ENCODE peak calls at places on chromosomes 11 and 22, in six cellular contexts. V, G, Z, X, L and I are unnamed samples.

GRCh38 chr11:75583710-75584658 is 21.9 kb downstream of the SERPINH1 start:
- DNase-seq in V (peak; percentile 86), G (no peak), Z (peak; percentile 68), X (peak; percentile 59), L (peak; percentile 70), I (no peak)

GRCh38 chr22:34696557-34696956 is 369.4 kb upstream of the ISX start:
- DNase-seq in V (no peak), G (no peak), Z (no peak), X (no peak), L (peak; percentile 17), I (no peak)

GRCh38 chr22:29695129-29695926 is 24.5 kb upstream of the CABP7 start:
- DNase-seq in V (no peak), G (no peak), Z (peak; percentile 73), X (no peak), L (no peak), I (no peak)

GRCh38 chr11:124199702-124200101 is 16.6 kb downstream of the OR10D3 start:
- DNase-seq in V (no peak), G (no peak), Z (no peak), X (no peak), L (no peak), I (no peak)

GRCh38 chr22:38016182-38017078 is 32.1 kb upstream of the SOX10 start:
- DNase-seq in V (no peak), G (no peak), Z (peak; percentile 95), X (no peak), L (no peak), I (no peak)

GRCh38 chr11:20088368-20089260 is 71.7 kb downstream of the DBX1 start:
- DNase-seq in V (no peak), G (no peak), Z (no peak), X (no peak), L (no peak), I (no peak)

GRCh38 chr11:15157181-15157580 is 42.5 kb downstream of the INSC start:
- DNase-seq in V (no peak), G (no peak), Z (no peak), X (no peak), L (no peak), I (no peak)

GRCh38 chr11:65569164-65569972 is 909 bp upstream of the ZNRD2 start:
- DNase-seq in V (no peak), G (no peak), Z (no peak), X (no peak), L (no peak), I (no peak)

GRCh38 chr11:44912270-44912987 is 38.3 kb downstream of the TP53I11 start:
- DNase-seq in V (no peak), G (no peak), Z (no peak), X (no peak), L (peak; percentile 57), I (no peak)

GRCh38 chr11:298406-299065 is 790 bp downstream of the IFITM5 start:
- DNase-seq in V (peak; percentile 42), G (no peak), Z (no peak), X (no peak), L (no peak), I (no peak)

GRCh38 chr11:87437844-87438223 is 400.1 kb downstream of the TMEM135 start:
- DNase-seq in V (no peak), G (no peak), Z (no peak), X (no peak), L (no peak), I (no peak)

GRCh38 chr22:25488244-25489020 is 76.0 kb upstream of the GRK3 start:
- DNase-seq in V (peak; percentile 79), G (peak; percentile 69), Z (peak; percentile 43), X (no peak), L (no peak), I (no peak)

GRCh38 chr11:335779-336665 is 15.4 kb upstream of the IFITM3 start:
- DNase-seq in V (peak; percentile 69), G (no peak), Z (no peak), X (no peak), L (no peak), I (no peak)

GRCh38 chr11:20611892-20612291 is 12.5 kb downstream of the SLC6A5 start:
- DNase-seq in V (no peak), G (no peak), Z (no peak), X (no peak), L (no peak), I (no peak)

GRCh38 chr11:109968781-109969180 is 124.4 kb upstream of the ZC3H12C start:
- DNase-seq in V (no peak), G (no peak), Z (no peak), X (no peak), L (no peak), I (no peak)

GRCh38 chr11:77413850-77414249 is 60.0 kb downstream of the PAK1 start:
- DNase-seq in V (no peak), G (no peak), Z (no peak), X (no peak), L (no peak), I (no peak)

GRCh38 chr22:25193548-25193947 is 6.1 kb upstream of the CRYBB3 start:
- DNase-seq in V (no peak), G (no peak), Z (no peak), X (no peak), L (peak; percentile 50), I (no peak)

GRCh38 chr11:75140269-75141138 is 10.4 kb upstream of the SLCO2B1 start:
- DNase-seq in V (peak; percentile 73), G (no peak), Z (peak; percentile 70), X (peak; percentile 70), L (peak; percentile 84), I (no peak)

GRCh38 chr22:32079110-32080089 is 36.3 kb downstream of the SLC5A1 start:
- DNase-seq in V (no peak), G (peak; percentile 79), Z (no peak), X (no peak), L (peak; percentile 25), I (no peak)

GRCh38 chr11:126305699-126306098 is 1.8 kb downstream of the DCPS start:
- DNase-seq in V (no peak), G (no peak), Z (no peak), X (no peak), L (no peak), I (peak; percentile 83)